ENCODE peak calls at places on chromosomes 4 and X, in five cellular contexts. One of them, this sample, is unnamed.

GRCh38 chrX:17082831-17083230 is 136.4 kb downstream of the REPS2 start:
- DNase-seq in AG04449: no peak
- DNase-seq in A673: peak
- DNase-seq in cardiac muscle cell: no peak
- DNase-seq in spleen: no peak
- DNase-seq in this sample: no peak

GRCh38 chr4:75126058-75126457 is 193.1 kb downstream of the PARM1 start:
- DNase-seq in AG04449: no peak
- DNase-seq in A673: no peak
- DNase-seq in cardiac muscle cell: no peak
- DNase-seq in spleen: no peak
- DNase-seq in this sample: no peak

GRCh38 chrX:141638601-141639000 is 49.1 kb downstream of the SPANXA2 start:
- DNase-seq in AG04449: no peak
- DNase-seq in A673: no peak
- DNase-seq in cardiac muscle cell: no peak
- DNase-seq in spleen: no peak
- DNase-seq in this sample: no peak

GRCh38 chrX:8846271-8846670 is 45.1 kb upstream of the FAM9A start:
- DNase-seq in AG04449: no peak
- DNase-seq in A673: no peak
- DNase-seq in cardiac muscle cell: no peak
- DNase-seq in spleen: no peak
- DNase-seq in this sample: no peak

GRCh38 chr4:126798214-126798613 is 834.5 kb upstream of the INTU start:
- DNase-seq in AG04449: no peak
- DNase-seq in A673: no peak
- DNase-seq in cardiac muscle cell: no peak
- DNase-seq in spleen: no peak
- DNase-seq in this sample: no peak

GRCh38 chr4:155515444-155515843 is 138.7 kb upstream of the MAP9 start:
- DNase-seq in AG04449: no peak
- DNase-seq in A673: no peak
- DNase-seq in cardiac muscle cell: no peak
- DNase-seq in spleen: no peak
- DNase-seq in this sample: no peak

GRCh38 chr4:94446386-94446785 is 5.4 kb upstream of the PDLIM5 start:
- DNase-seq in AG04449: peak
- DNase-seq in A673: no peak
- DNase-seq in cardiac muscle cell: peak
- DNase-seq in spleen: no peak
- DNase-seq in this sample: peak

GRCh38 chr4:187302456-187302855 is 578.8 kb upstream of the FAT1 start:
- DNase-seq in AG04449: no peak
- DNase-seq in A673: no peak
- DNase-seq in cardiac muscle cell: peak
- DNase-seq in spleen: no peak
- DNase-seq in this sample: no peak

GRCh38 chr4:66653937-66654336 is 891.4 kb downstream of the CENPC start:
- DNase-seq in AG04449: no peak
- DNase-seq in A673: no peak
- DNase-seq in cardiac muscle cell: no peak
- DNase-seq in spleen: no peak
- DNase-seq in this sample: no peak

GRCh38 chr4:19014594-19014993 is 993.0 kb upstream of the LCORL start:
- DNase-seq in AG04449: no peak
- DNase-seq in A673: no peak
- DNase-seq in cardiac muscle cell: no peak
- DNase-seq in spleen: no peak
- DNase-seq in this sample: no peak

GRCh38 chr4:170589597-170590191 is 499.9 kb upstream of the AADAT start:
- DNase-seq in AG04449: no peak
- DNase-seq in A673: peak
- DNase-seq in cardiac muscle cell: no peak
- DNase-seq in spleen: no peak
- DNase-seq in this sample: no peak

GRCh38 chrX:72125331-72126047 is 6.2 kb downstream of the RTL5 start:
- DNase-seq in AG04449: no peak
- DNase-seq in A673: no peak
- DNase-seq in cardiac muscle cell: no peak
- DNase-seq in spleen: no peak
- DNase-seq in this sample: no peak

GRCh38 chrX:154352012-154352401 is 22.4 kb downstream of the FLNA start:
- DNase-seq in AG04449: no peak
- DNase-seq in A673: no peak
- DNase-seq in cardiac muscle cell: peak
- DNase-seq in spleen: no peak
- DNase-seq in this sample: no peak

GRCh38 chr4:89994176-89994873 is 99.7 kb downstream of the MMRN1 start:
- DNase-seq in AG04449: no peak
- DNase-seq in A673: peak
- DNase-seq in cardiac muscle cell: no peak
- DNase-seq in spleen: no peak
- DNase-seq in this sample: no peak

GRCh38 chr4:38308728-38309315 is 348.6 kb downstream of the PTTG2 start:
- DNase-seq in AG04449: no peak
- DNase-seq in A673: no peak
- DNase-seq in cardiac muscle cell: peak
- DNase-seq in spleen: no peak
- DNase-seq in this sample: no peak

GRCh38 chr4:111323916-111324315 is 701.0 kb upstream of the PITX2 start:
- DNase-seq in AG04449: peak
- DNase-seq in A673: no peak
- DNase-seq in cardiac muscle cell: peak
- DNase-seq in spleen: no peak
- DNase-seq in this sample: peak

GRCh38 chrX:6291444-6291843 is 62.8 kb upstream of the NLGN4X start:
- DNase-seq in AG04449: no peak
- DNase-seq in A673: no peak
- DNase-seq in cardiac muscle cell: no peak
- DNase-seq in spleen: no peak
- DNase-seq in this sample: no peak

GRCh38 chrX:133660356-133660755 is 245.1 kb upstream of the GPC4 start:
- DNase-seq in AG04449: no peak
- DNase-seq in A673: no peak
- DNase-seq in cardiac muscle cell: peak
- DNase-seq in spleen: no peak
- DNase-seq in this sample: peak

GRCh38 chr4:40662962-40663604 is 33.4 kb upstream of the RBM47 start:
- DNase-seq in AG04449: peak
- DNase-seq in A673: no peak
- DNase-seq in cardiac muscle cell: peak
- DNase-seq in spleen: peak
- DNase-seq in this sample: peak

GRCh38 chrX:13855689-13856425 is 39.0 kb upstream of the GPM6B start:
- DNase-seq in AG04449: no peak
- DNase-seq in A673: peak
- DNase-seq in cardiac muscle cell: no peak
- DNase-seq in spleen: no peak
- DNase-seq in this sample: no peak

GRCh38 chr4:86927843-86928395 is 6.9 kb upstream of the AFF1 start:
- DNase-seq in AG04449: peak
- DNase-seq in A673: no peak
- DNase-seq in cardiac muscle cell: peak
- DNase-seq in spleen: no peak
- DNase-seq in this sample: peak

GRCh38 chrX:136823175-136823574 is 42.4 kb upstream of the ARHGEF6 start:
- DNase-seq in AG04449: no peak
- DNase-seq in A673: no peak
- DNase-seq in cardiac muscle cell: no peak
- DNase-seq in spleen: no peak
- DNase-seq in this sample: no peak

GRCh38 chr4:777520-778262 is 48.2 kb downstream of the CPLX1 start:
- DNase-seq in AG04449: no peak
- DNase-seq in A673: no peak
- DNase-seq in cardiac muscle cell: no peak
- DNase-seq in spleen: no peak
- DNase-seq in this sample: no peak

GRCh38 chr4:71765837-71766236 is 18.0 kb downstream of the GC start:
- DNase-seq in AG04449: no peak
- DNase-seq in A673: no peak
- DNase-seq in cardiac muscle cell: no peak
- DNase-seq in spleen: no peak
- DNase-seq in this sample: no peak

GRCh38 chrX:134520860-134521390 is 61.0 kb downstream of the HPRT1 start:
- DNase-seq in AG04449: no peak
- DNase-seq in A673: peak
- DNase-seq in cardiac muscle cell: peak
- DNase-seq in spleen: no peak
- DNase-seq in this sample: no peak

GRCh38 chrX:24124227-24124799 is 25.2 kb upstream of the ZFX start:
- DNase-seq in AG04449: no peak
- DNase-seq in A673: no peak
- DNase-seq in cardiac muscle cell: no peak
- DNase-seq in spleen: no peak
- DNase-seq in this sample: no peak
- H3K4me3 ChIP-seq in AG04449: no peak
- H3K4me3 ChIP-seq in A673: no peak
- H3K4me3 ChIP-seq in cardiac muscle cell: no peak
- H3K4me3 ChIP-seq in spleen: no peak
- H3K4me3 ChIP-seq in this sample: no peak

DNA sequence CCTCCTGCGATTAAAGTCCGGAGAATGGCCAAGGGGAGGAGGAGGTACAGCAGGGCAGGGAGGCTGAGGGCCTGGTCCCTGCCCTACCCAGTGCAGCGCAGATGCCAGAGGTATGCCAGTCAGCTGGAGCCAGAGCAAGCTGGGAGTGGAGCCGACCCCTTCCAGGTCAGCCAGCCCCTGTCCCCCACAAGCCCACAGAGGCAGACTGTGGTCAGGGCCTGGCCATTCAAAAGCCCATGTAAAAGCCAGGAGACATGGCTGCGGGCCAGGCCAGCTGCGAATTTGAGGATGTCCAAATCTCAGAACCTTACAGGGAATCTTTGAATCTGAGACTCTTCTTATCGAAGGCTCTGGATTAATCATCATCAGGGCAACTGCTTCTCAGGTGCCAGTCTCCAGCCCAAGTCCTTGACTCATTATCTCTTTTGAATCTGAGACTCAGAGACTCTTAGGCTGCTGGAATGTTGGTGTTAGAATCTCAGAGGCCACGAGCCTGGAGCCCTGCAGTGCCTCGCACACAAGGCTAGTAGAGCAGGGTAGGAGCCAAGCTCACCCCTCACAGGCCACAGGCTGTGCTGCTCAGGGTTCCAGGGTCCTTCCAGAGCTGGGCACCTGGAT is 572 bp downstream of the IQSEC2 start:
- DNase-seq in AG04449: no peak
- DNase-seq in A673: no peak
- DNase-seq in cardiac muscle cell: peak
- DNase-seq in spleen: no peak
- DNase-seq in this sample: no peak
- H3K4me3 ChIP-seq in AG04449: peak
- H3K4me3 ChIP-seq in A673: peak
- H3K4me3 ChIP-seq in cardiac muscle cell: peak
- H3K4me3 ChIP-seq in spleen: peak
- H3K4me3 ChIP-seq in this sample: peak

GRCh38 chr4:138758876-138759275 is 256.7 kb upstream of the NOCT start:
- DNase-seq in AG04449: no peak
- DNase-seq in A673: no peak
- DNase-seq in cardiac muscle cell: no peak
- DNase-seq in spleen: no peak
- DNase-seq in this sample: no peak
- H3K4me3 ChIP-seq in AG04449: no peak
- H3K4me3 ChIP-seq in A673: no peak
- H3K4me3 ChIP-seq in cardiac muscle cell: no peak
- H3K4me3 ChIP-seq in spleen: no peak
- H3K4me3 ChIP-seq in this sample: no peak

GRCh38 chr4:179165339-179165738 is 1723.1 kb upstream of the AGA start:
- DNase-seq in AG04449: no peak
- DNase-seq in A673: no peak
- DNase-seq in cardiac muscle cell: no peak
- DNase-seq in spleen: no peak
- DNase-seq in this sample: no peak

GRCh38 chr4:179163147-179163546 is 1720.9 kb upstream of the AGA start:
- DNase-seq in AG04449: no peak
- DNase-seq in A673: no peak
- DNase-seq in cardiac muscle cell: no peak
- DNase-seq in spleen: no peak
- DNase-seq in this sample: no peak

GRCh38 chr4:179164642-179165338 is 1722.6 kb upstream of the AGA start:
- DNase-seq in AG04449: no peak
- DNase-seq in A673: no peak
- DNase-seq in cardiac muscle cell: no peak
- DNase-seq in spleen: no peak
- DNase-seq in this sample: no peak

GRCh38 chr4:179165862-179166261 is 1723.6 kb upstream of the AGA start:
- DNase-seq in AG04449: no peak
- DNase-seq in A673: no peak
- DNase-seq in cardiac muscle cell: no peak
- DNase-seq in spleen: no peak
- DNase-seq in this sample: no peak
- H3K4me3 ChIP-seq in AG04449: no peak
- H3K4me3 ChIP-seq in A673: no peak
- H3K4me3 ChIP-seq in cardiac muscle cell: no peak
- H3K4me3 ChIP-seq in spleen: no peak
- H3K4me3 ChIP-seq in this sample: no peak

DNA sequence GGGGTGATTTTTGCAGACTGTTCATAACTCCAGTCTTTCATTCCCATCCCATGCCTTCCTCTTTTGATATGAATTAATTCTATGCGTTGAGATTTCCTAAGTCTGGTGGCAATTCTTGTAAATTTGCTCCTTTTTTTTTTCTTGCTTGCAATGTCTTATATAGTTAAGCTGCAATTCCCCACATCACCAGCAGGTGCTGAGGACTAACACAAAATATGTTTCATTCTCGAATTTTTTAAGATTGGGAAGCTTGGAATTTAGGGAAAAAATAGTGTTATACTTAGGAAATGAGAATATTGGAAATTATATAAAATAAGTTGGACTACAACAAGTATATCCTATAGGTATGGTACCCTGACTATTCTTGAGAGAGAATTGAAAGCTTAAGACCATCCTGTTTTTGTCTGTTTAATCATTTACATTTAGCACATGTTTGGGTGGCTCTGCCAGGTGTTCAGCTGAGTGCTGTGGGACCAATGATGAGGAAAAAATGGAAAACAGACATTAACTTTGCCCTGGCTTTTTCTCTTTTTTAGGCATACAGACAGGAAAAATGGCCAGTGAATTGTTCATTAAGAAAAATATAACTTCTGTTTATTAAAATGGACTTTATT is 30.2 kb downstream of the AFF2 start:
- DNase-seq in AG04449: peak
- DNase-seq in A673: peak
- DNase-seq in cardiac muscle cell: peak
- DNase-seq in spleen: no peak
- DNase-seq in this sample: no peak
- H3K4me3 ChIP-seq in AG04449: no peak
- H3K4me3 ChIP-seq in A673: no peak
- H3K4me3 ChIP-seq in cardiac muscle cell: no peak
- H3K4me3 ChIP-seq in spleen: no peak
- H3K4me3 ChIP-seq in this sample: no peak